ENCODE peak calls at places on chromosomes 5 and 9, in five cellular contexts. S is hepatocyte, P is colonic mucosa, L is GM13976, U is K562. E is an unnamed sample.

GRCh38 chr5:154422298-154422697 is 23.5 kb upstream of the SAP30L start:
- DNase-seq in L (no peak), P (no peak), S (no peak), U (no peak), E (no peak)

GRCh38 chr9:134917431-134918373 is at the start of gene FCN1:
- DNase-seq in S (no peak), L (no peak), U (no peak), P (peak), E (no peak)

GRCh38 chr9:127223810-127224177 is 40.8 kb upstream of the GARNL3 start:
- DNase-seq in U (no peak), L (no peak), P (no peak), S (peak), E (peak)

GRCh38 chr5:31781772-31782171 is 142.8 kb downstream of the PDZD2 start:
- DNase-seq in P (no peak), U (no peak), S (no peak), L (no peak), E (no peak)

GRCh38 chr5:68405026-68405684 is 189.6 kb downstream of the PIK3R1 start:
- DNase-seq in U (peak), P (peak), L (no peak), S (peak), E (no peak)

GRCh38 chr9:127585161-127585750 is 26.8 kb upstream of the STXBP1 start:
- DNase-seq in S (no peak), L (no peak), U (no peak), P (no peak), E (no peak)

GRCh38 chr9:133707065-133707760 is 30.9 kb downstream of the SARDH start:
- DNase-seq in S (no peak), L (no peak), P (no peak), U (no peak), E (no peak)

GRCh38 chr5:99955962-99956361 is 579.2 kb upstream of the FAM174A start:
- DNase-seq in S (no peak), P (no peak), L (no peak), U (no peak), E (no peak)

GRCh38 chr9:4197548-4197947 is 102.3 kb downstream of the GLIS3 start:
- DNase-seq in L (no peak), S (no peak), U (peak), P (no peak), E (no peak)

GRCh38 chr9:131204285-131204684 is 72.0 kb downstream of the FAM78A start:
- DNase-seq in U (no peak), L (no peak), P (no peak), S (no peak), E (no peak)

GRCh38 chr5:4570047-4571015 is 569.8 kb upstream of the ADAMTS16 start:
- DNase-seq in P (no peak), L (no peak), S (no peak), U (no peak), E (no peak)

GRCh38 chr9:126401107-126401506 is 74.5 kb downstream of the MVB12B start:
- DNase-seq in U (no peak), L (no peak), S (no peak), P (no peak), E (no peak)

GRCh38 chr5:37840036-37840909 is at the start of gene GDNF:
- DNase-seq in S (peak), U (no peak), P (peak), L (peak), E (peak)

GRCh38 chr9:135339378-135339973 is 140.1 kb upstream of the PPP1R26 start:
- DNase-seq in P (no peak), U (no peak), L (no peak), S (no peak), E (no peak)

GRCh38 chr9:134320195-134320885 is 5.9 kb upstream of the RXRA start:
- DNase-seq in U (no peak), S (peak), P (no peak), L (no peak), E (no peak)

GRCh38 chr5:10474521-10475075 is 32.9 kb downstream of the ROPN1L start:
- DNase-seq in L (no peak), P (no peak), U (no peak), S (no peak), E (no peak)

GRCh38 chr5:146447734-146448380 is 724 bp downstream of the TCERG1 start:
- DNase-seq in U (peak), S (peak), P (peak), L (no peak), E (no peak)

GRCh38 chr9:69255591-69255990 is 69.4 kb upstream of the ENTREP1 start:
- DNase-seq in P (no peak), S (no peak), L (no peak), U (no peak), E (no peak)

GRCh38 chr5:138654281-138654867 is 79.2 kb upstream of the HSPA9 start:
- DNase-seq in S (no peak), U (no peak), L (peak), P (no peak), E (no peak)

GRCh38 chr5:74352256-74352655 is 288.3 kb downstream of the ENC1 start:
- DNase-seq in U (no peak), L (no peak), P (no peak), S (no peak), E (no peak)

GRCh38 chr9:84266087-84266561 is 74.4 kb downstream of the SLC28A3 start:
- DNase-seq in S (peak), L (peak), P (peak), U (no peak), E (peak)

GRCh38 chr5:85709728-85710127 is 908.0 kb upstream of the COX7C start:
- DNase-seq in U (no peak), S (no peak), L (no peak), P (no peak), E (no peak)

GRCh38 chr9:137968235-137968634 is 90.7 kb downstream of the CACNA1B start:
- DNase-seq in P (no peak), S (peak), L (peak), U (no peak), E (no peak)

GRCh38 chr5:56003633-56004032 is 8.9 kb upstream of the IL6ST start:
- DNase-seq in S (no peak), U (no peak), P (no peak), L (no peak), E (no peak)

GRCh38 chr5:134510970-134511795 is 14.3 kb upstream of the JADE2 start:
- DNase-seq in L (peak), S (peak), P (no peak), U (no peak), E (no peak)

GRCh38 chr5:35518104-35518503 is 99.6 kb upstream of the SPEF2 start:
- DNase-seq in L (no peak), S (no peak), P (no peak), U (no peak), E (no peak)

GRCh38 chr9:129614932-129615331 is 6.0 kb downstream of the C9orf50 start:
- DNase-seq in U (no peak), S (no peak), P (no peak), L (no peak), E (no peak)

GRCh38 chr9:129613520-129614175 is 7.3 kb downstream of the C9orf50 start:
- DNase-seq in S (peak), L (no peak), U (no peak), P (no peak), E (no peak)

GRCh38 chr9:129619787-129620668 is 873 bp downstream of the C9orf50 start:
- DNase-seq in U (peak), P (no peak), L (peak), S (peak), E (no peak)

GRCh38 chr9:129615407-129616285 is 5.3 kb downstream of the C9orf50 start:
- DNase-seq in L (no peak), S (no peak), P (no peak), U (no peak), E (no peak)

GRCh38 chr9:129617167-129617566 is 3.7 kb downstream of the C9orf50 start:
- DNase-seq in U (no peak), P (no peak), S (peak), L (peak), E (no peak)
- TF ChIP-seq CTCF in U (peak), P (peak), S (peak), L (peak), E (peak)

DNA sequence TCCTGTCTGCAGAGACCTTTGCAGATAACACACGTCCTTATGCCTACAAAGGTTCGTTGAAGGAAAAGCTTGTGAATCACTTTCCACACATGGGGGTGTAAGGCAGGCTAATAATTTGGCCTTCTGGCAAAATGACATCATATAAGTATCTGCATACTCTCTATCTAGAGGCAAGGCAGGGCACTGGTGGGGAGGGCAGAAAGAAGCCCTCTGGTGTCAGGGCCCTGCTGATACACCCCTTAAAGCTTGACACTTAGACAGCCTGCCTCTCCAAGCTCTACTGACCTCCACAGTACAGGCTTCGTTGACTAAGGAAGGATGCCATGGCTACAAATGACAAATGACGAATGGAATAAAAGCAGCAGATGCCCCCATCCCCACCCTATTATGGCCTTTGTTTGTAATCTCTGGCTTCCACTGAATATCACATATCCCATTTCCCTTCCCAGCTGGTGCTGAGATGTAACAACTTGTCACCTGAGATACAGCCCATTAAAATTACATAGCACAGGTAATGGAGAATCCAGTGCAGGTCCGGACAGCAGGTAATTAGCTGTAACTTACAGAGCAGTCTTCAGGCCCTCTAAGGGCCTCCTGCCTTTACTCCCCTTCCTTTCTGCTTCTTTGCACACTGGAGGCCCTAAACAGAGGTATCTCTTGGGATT is 76.9 kb upstream of the IFNK start:
- DNase-seq in L (no peak), S (no peak), U (no peak), P (no peak), E (no peak)
- TF ChIP-seq CTCF in L (no peak), S (no peak), U (no peak), P (no peak), E (no peak)

GRCh38 chr5:84382363-84383295 is 2.1 kb downstream of the EDIL3 start:
- DNase-seq in L (peak), S (peak), U (no peak), P (peak), E (peak)

GRCh38 chr5:84378961-84379360 is 5.7 kb downstream of the EDIL3 start:
- DNase-seq in P (no peak), S (no peak), L (no peak), U (no peak), E (no peak)

GRCh38 chr5:84378420-84378819 is 6.3 kb downstream of the EDIL3 start:
- DNase-seq in S (no peak), U (no peak), P (no peak), L (no peak), E (no peak)

GRCh38 chr5:84381501-84382362 is 2.9 kb downstream of the EDIL3 start:
- DNase-seq in S (peak), U (no peak), L (no peak), P (peak), E (no peak)

GRCh38 chr5:84379749-84380148 is 4.9 kb downstream of the EDIL3 start:
- DNase-seq in U (no peak), L (no peak), S (no peak), P (no peak), E (no peak)
- TF ChIP-seq CTCF in U (no peak), L (no peak), S (peak), P (no peak), E (no peak)

DNA sequence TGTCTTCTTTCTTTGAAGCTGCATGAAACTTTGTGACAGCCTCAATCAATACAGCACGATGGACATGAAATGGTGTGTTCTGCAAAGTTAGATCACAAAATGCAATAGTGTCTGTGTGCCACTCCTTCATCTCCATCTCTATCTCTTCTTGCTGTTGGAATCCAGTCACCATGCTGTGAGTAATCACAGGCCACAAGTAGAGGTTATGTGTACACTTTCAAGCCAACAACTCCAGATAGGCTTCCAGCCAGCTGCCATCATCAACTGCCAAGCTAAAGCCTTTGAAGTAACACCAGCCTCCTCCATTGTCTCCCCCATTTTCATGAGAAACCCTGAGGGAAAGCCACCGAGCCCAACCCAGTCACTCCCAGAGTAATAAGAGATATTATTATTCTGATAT is 360.6 kb downstream of the PTPRD start:
- DNase-seq in P (no peak), U (no peak), S (peak), L (no peak), E (no peak)
- TF ChIP-seq CTCF in P (no peak), U (no peak), S (no peak), L (no peak), E (no peak)

GRCh38 chr5:174510771-174511453 is 213.5 kb upstream of the MSX2 start:
- DNase-seq in U (no peak), P (no peak), L (no peak), S (no peak), E (no peak)
- TF ChIP-seq CTCF in U (no peak), P (no peak), L (no peak), S (no peak), E (no peak)

GRCh38 chr9:20524776-20525175 is 97.5 kb downstream of the MLLT3 start:
- DNase-seq in P (peak), L (no peak), U (no peak), S (no peak), E (no peak)
- TF ChIP-seq CTCF in P (peak), L (peak), U (no peak), S (no peak), E (no peak)

GRCh38 chr5:67379761-67380160 is 183.2 kb upstream of the CD180 start:
- DNase-seq in U (no peak), S (no peak), P (no peak), L (no peak), E (no peak)
- TF ChIP-seq CTCF in U (no peak), S (no peak), P (no peak), L (no peak), E (no peak)

GRCh38 chr9:72612449-72612848 is 91.0 kb downstream of the TMC1 start:
- DNase-seq in L (no peak), U (no peak), S (no peak), P (no peak), E (no peak)
- TF ChIP-seq CTCF in L (no peak), U (no peak), S (no peak), P (no peak), E (no peak)

E was measured in endothelial cell.